ENCODE peak calls at places on chromosomes 1 and 21, in five cellular contexts. W is GM23248, Z is cardiac muscle cell, K is H1, F is mesendoderm. L is an unnamed sample. For H3K27me3, the result is how much of the 10 kb centered on the place peaks cover.

GRCh38 chr1:12565094-12565965 is 52.7 kb downstream of the DHRS3 start:
- DNase-seq in W (peak), Z (peak), K (no peak), F (no peak), L (no peak)

GRCh38 chr1:169750041-169750440 is 16.2 kb upstream of the SELE start:
- DNase-seq in W (no peak), Z (no peak), K (no peak), F (no peak), L (no peak)

GRCh38 chr1:94068831-94069648 is 51.9 kb downstream of the ABCA4 start:
- DNase-seq in W (no peak), Z (peak), K (no peak), F (peak), L (peak)

GRCh38 chr1:101205457-101205856 is 31.4 kb upstream of the S1PR1 start:
- DNase-seq in W (no peak), Z (no peak), K (no peak), F (no peak), L (no peak)

GRCh38 chr1:193754732-193755427 is 568.5 kb upstream of the B3GALT2 start:
- DNase-seq in W (peak), Z (peak), K (no peak), F (peak), L (no peak)

GRCh38 chr1:29835486-29836273 is 599.4 kb downstream of the PTPRU start:
- DNase-seq in W (no peak), Z (no peak), K (no peak), F (no peak), L (no peak)

GRCh38 chr1:86640161-86640560 is 64.2 kb upstream of the SH3GLB1 start:
- DNase-seq in W (no peak), Z (peak), K (no peak), F (no peak), L (no peak)

GRCh38 chr21:34807146-34807880 is 138.5 kb downstream of the CLIC6 start:
- DNase-seq in W (peak), Z (peak), K (no peak), F (peak), L (peak)

GRCh38 chr1:233787599-233787998 is 116.9 kb upstream of the SLC35F3 start:
- DNase-seq in W (no peak), Z (no peak), K (no peak), F (no peak), L (no peak)

GRCh38 chr1:203932559-203932958 is 71.2 kb downstream of the SNRPE start:
- DNase-seq in W (no peak), Z (no peak), K (no peak), F (no peak), L (no peak)

GRCh38 chr1:187871177-187871576 is 1042.4 kb downstream of the PLA2G4A start:
- DNase-seq in W (no peak), Z (peak), K (no peak), F (no peak), L (no peak)

GRCh38 chr21:15826908-15827601 is 97.3 kb downstream of the USP25 start:
- DNase-seq in W (no peak), Z (no peak), K (no peak), F (no peak), L (no peak)

GRCh38 chr1:204417231-204417997 is 5.8 kb upstream of the PPP1R15B start:
- DNase-seq in W (peak), Z (peak), K (no peak), F (peak), L (peak)

GRCh38 chr1:36516372-36517018 is 33.8 kb upstream of the CSF3R start:
- DNase-seq in W (peak), Z (peak), K (peak), F (peak), L (peak)

GRCh38 chr1:36199934-36200741 is 24.1 kb upstream of the THRAP3 start:
- DNase-seq in W (peak), Z (peak), K (no peak), F (no peak), L (no peak)

GRCh38 chr1:44334968-44335367 is 20.1 kb downstream of the ERI3 start:
- DNase-seq in W (no peak), Z (no peak), K (no peak), F (no peak), L (no peak)

GRCh38 chr1:53625049-53625448 is 113.9 kb downstream of the GLIS1 start:
- DNase-seq in W (peak), Z (peak), K (no peak), F (no peak), L (no peak)

GRCh38 chr1:14763977-14764376 is 165.5 kb downstream of the KAZN start:
- DNase-seq in W (no peak), Z (no peak), K (no peak), F (no peak), L (no peak)

GRCh38 chr1:89780721-89781120 is 40.1 kb upstream of the LRRC8D start:
- DNase-seq in W (peak), Z (peak), K (no peak), F (peak), L (peak)

GRCh38 chr21:38082936-38083335 is 166.7 kb upstream of the KCNJ6 start:
- DNase-seq in W (no peak), Z (no peak), K (no peak), F (no peak), L (no peak)

GRCh38 chr1:62407398-62408009 is 29.3 kb upstream of the USP1 start:
- DNase-seq in W (peak), Z (peak), K (no peak), F (peak), L (peak)

GRCh38 chr1:19974822-19975416 is 4.5 kb downstream of the PLA2G2A start:
- DNase-seq in W (peak), Z (peak), K (peak), F (peak), L (peak)

GRCh38 chr1:33335020-33335419 is 14.1 kb upstream of the A3GALT2 start:
- DNase-seq in W (peak), Z (peak), K (no peak), F (peak), L (no peak)

GRCh38 chr1:118110580-118110979 is 74.4 kb downstream of the SPAG17 start:
- DNase-seq in W (no peak), Z (no peak), K (no peak), F (no peak), L (no peak)

GRCh38 chr21:37532868-37533780 is 166.6 kb downstream of the DYRK1A start:
- DNase-seq in W (peak), Z (no peak), K (peak), F (peak), L (no peak)

GRCh38 chr1:188433428-188433827 is 1604.7 kb downstream of the PLA2G4A start:
- DNase-seq in W (peak), Z (no peak), K (no peak), F (peak), L (no peak)

GRCh38 chr1:6367381-6368007 is 26.1 kb downstream of the ACOT7 start:
- DNase-seq in W (peak), Z (no peak), K (no peak), F (no peak), L (no peak)
- H3K27ac ChIP-seq in W (no peak), Z (no peak), K (no peak), F (no peak), L (no peak)

GRCh38 chr1:85584264-85584781 is 3.8 kb downstream of the CCN1 start:
- DNase-seq in W (peak), Z (peak), K (no peak), F (peak), L (no peak)
- H3K4me3 ChIP-seq in W (peak), Z (no peak), K (no peak), F (no peak), L (no peak)

DNA sequence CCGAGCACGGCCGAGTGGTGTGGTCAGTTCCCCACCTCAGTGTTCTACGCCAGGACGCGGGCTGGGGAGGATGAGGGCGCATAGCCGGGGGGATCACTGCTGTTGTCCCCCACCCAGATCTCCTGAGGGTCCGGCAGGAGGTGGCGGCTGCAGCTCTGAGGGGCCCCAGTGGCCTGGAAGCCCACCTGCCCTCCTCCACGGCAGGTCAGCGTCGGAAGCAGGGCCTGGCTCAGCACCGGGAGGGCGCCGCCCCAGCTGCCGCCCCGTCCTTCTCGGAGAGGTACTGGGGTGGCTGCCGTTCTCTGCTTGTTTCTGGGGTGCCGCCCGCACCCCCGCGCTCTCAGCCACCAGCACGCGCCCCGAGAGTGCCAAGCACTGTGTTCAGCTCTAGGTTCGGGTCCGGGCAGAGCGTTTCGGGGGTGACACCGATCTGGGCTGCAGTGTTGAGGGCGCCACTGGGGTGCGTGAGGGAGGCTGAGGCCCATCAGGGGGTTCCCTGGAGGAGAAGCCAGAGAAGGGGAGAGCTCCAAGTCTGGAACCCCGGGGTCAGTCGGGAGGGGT is 17.4 kb downstream of the SAMD11 start:
- DNase-seq in W (peak), Z (no peak), K (no peak), F (no peak), L (no peak)
- H3K27me3 ChIP-seq in W (under half), Z (under half), K (half or more), F (under half), L (under half)

DNA sequence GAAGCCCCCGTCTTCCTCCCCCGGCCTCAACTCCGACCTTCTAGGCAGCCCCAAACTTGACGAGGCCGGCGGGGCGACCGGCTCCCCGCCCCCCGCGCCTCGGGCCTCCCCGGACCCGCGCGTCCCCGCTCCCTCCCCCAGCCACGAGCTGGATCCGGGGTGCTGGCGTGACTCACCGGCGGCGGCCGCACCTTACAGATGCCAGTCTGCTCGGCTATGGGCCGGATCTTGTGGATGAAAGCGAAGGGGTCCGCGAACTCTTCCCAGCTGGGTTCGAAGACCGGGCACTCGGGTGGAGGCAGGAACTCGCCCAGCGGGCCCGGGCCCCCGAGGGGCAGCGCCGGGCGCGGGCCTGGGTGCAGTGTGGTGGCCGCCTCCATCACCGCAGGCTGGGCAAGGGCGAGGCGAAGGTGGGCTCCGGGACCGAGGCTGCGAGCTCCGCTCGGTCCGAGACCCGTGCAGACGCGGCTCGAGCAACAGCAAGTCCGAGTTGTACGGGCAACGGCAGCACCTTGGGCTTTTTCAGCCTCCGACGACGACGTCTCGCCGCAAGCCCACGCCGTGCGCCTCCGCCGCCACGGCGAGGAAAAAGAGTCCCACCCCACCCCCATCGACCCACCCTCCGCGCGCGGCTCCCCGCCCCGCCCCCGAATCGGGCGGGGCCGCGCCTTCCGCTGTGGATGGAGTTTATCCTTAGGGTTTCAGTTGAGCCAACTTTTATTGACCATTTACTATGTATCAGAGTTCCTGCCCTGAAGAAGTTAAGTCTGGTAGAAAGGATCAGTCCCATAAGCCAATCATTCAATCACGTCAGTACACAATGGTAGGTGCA is at the start of gene KDM5B:
- DNase-seq in W (peak), Z (peak), K (no peak), F (peak), L (peak)
- H3K27ac ChIP-seq in W (peak), Z (peak), K (peak), F (peak), L (peak)

DNA sequence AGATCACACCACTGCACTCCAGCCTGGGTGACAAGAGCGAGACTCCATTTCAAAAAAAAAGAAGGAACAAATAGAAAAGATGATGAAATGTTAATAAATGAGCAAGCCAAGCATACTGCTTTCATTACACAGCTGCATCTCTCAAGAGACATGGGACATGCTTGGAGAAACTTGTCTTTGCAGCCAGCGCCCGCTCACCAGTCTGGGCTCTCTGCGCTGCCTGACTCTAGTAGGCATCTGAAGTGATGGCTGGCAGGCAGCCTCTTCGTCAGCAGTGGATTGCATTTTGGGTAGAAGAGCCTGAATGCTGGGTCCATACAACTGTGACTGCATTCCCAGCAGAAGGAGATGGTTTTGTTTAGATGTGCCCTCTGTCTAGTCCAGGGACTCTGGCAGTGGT is 48.0 kb downstream of the IL6R start:
- DNase-seq in W (peak), Z (no peak), K (no peak), F (no peak), L (no peak)
- H3K4me3 ChIP-seq in W (peak), Z (no peak), K (no peak), F (no peak), L (no peak)

DNA sequence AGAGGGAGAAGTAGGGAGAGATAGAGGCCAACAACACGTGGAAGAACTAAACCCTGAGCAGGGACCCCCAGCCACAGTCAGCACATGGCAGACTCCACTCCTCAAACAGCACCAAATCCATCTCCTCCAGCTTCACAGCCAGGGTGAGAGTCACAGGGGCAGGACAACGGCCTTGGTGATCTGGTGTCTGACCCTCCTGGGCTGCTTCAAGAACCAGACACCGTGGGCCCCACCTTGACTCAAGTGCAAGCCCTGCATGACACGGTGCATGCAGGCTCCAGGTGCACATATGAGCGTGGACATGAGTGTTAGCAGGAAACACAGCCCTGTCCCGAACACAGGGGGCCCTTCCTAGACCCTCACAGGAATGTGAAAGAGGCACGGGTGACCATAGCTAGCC is 21.9 kb downstream of the S100A7 start:
- DNase-seq in W (no peak), Z (no peak), K (no peak), F (no peak), L (no peak)
- H3K27me3 ChIP-seq in W (under half), Z (under half), K (under half), F (under half), L (under half)

GRCh38 chr1:2459757-2460156 is 16.3 kb upstream of the PLCH2 start:
- DNase-seq in W (peak), Z (peak), K (no peak), F (no peak), L (no peak)

GRCh38 chr1:2462819-2463218 is 13.3 kb upstream of the PLCH2 start:
- DNase-seq in W (no peak), Z (no peak), K (no peak), F (no peak), L (no peak)

GRCh38 chr1:2460203-2460602 is 15.9 kb upstream of the PLCH2 start:
- DNase-seq in W (no peak), Z (no peak), K (no peak), F (no peak), L (no peak)

GRCh38 chr1:2463396-2463795 is 12.7 kb upstream of the PLCH2 start:
- DNase-seq in W (peak), Z (no peak), K (no peak), F (no peak), L (no peak)

GRCh38 chr1:2460996-2461751 is 14.9 kb upstream of the PLCH2 start:
- DNase-seq in W (no peak), Z (no peak), K (no peak), F (no peak), L (no peak)
- H3K27ac ChIP-seq in W (no peak), Z (no peak), K (no peak), F (no peak), L (no peak)

L was measured in SJCRH30.